ENCODE peak calls at places on chromosomes 2 and 18, in nine cellular contexts. Z is IMR-90; M is stomach; V is GM12878; D is endodermal cell; R is small intestine; O is CD4-positive, CD25-positive, alpha-beta regulatory T cell; E is mucosa of descending colon; Y is heart right ventricle. T is an unnamed sample.

GRCh38 chr2:13193900-13194299 is 477.2 kb downstream of the TRIB2 start:
- DNase-seq in Z (peak; percentile 16), M (no peak), V (peak; percentile 31), D (no peak), R (peak; percentile 7), O (no peak), E (no peak), Y (no peak), T (no peak)

GRCh38 chr2:74391209-74391579 is 11.1 kb upstream of the DCTN1 start:
- DNase-seq in Z (peak; percentile 22), M (no peak), V (no peak), D (no peak), R (no peak), O (no peak), E (no peak), Y (no peak), T (no peak)

GRCh38 chr2:25388491-25388890 is 46.8 kb upstream of the DNMT3A start:
- DNase-seq in Z (no peak), M (no peak), V (no peak), D (no peak), R (no peak), O (no peak), E (no peak), Y (no peak), T (no peak)

GRCh38 chr2:177983183-177983788 is 89.3 kb downstream of the PDE11A start:
- DNase-seq in Z (peak; percentile 71), M (peak; percentile 33), V (no peak), D (peak; percentile 65), R (peak; percentile 54), O (no peak), E (no peak), Y (no peak), T (no peak)

GRCh38 chr2:104638795-104639194 is 215.1 kb upstream of the POU3F3 start:
- DNase-seq in Z (no peak), M (no peak), V (no peak), D (no peak), R (peak; percentile 20), O (no peak), E (no peak), Y (no peak), T (no peak)

GRCh38 chr2:179250084-179250483 is 14.5 kb downstream of the SESTD1 start:
- DNase-seq in Z (no peak), M (no peak), V (no peak), D (no peak), R (no peak), O (no peak), E (no peak), Y (no peak), T (no peak)

GRCh38 chr2:9807555-9808305 is 35.5 kb upstream of the TAF1B start:
- DNase-seq in Z (no peak), M (peak; percentile 23), V (no peak), D (peak; percentile 30), R (no peak), O (no peak), E (no peak), Y (no peak), T (no peak)

GRCh38 chr2:24831736-24832421 is 38.7 kb downstream of the CENPO start:
- DNase-seq in Z (no peak), M (peak; percentile 67), V (no peak), D (no peak), R (peak; percentile 35), O (no peak), E (no peak), Y (peak; percentile 54), T (no peak)

GRCh38 chr2:208638059-208638458 is 231.5 kb downstream of the PTH2R start:
- DNase-seq in Z (no peak), M (no peak), V (no peak), D (no peak), R (peak; percentile 88), O (no peak), E (no peak), Y (no peak), T (no peak)

GRCh38 chr2:71595549-71595948 is 142.2 kb downstream of the DYSF start:
- DNase-seq in Z (no peak), M (no peak), V (no peak), D (no peak), R (no peak), O (no peak), E (no peak), Y (no peak), T (no peak)

GRCh38 chr2:21217421-21217820 is 93.7 kb downstream of the TDRD15 start:
- DNase-seq in Z (no peak), M (no peak), V (no peak), D (no peak), R (no peak), O (no peak), E (no peak), Y (no peak), T (no peak)

GRCh38 chr18:70207181-70207580 is 1.7 kb upstream of the RTTN start:
- DNase-seq in Z (no peak), M (no peak), V (no peak), D (peak; percentile 53), R (no peak), O (no peak), E (no peak), Y (no peak), T (no peak)

GRCh38 chr2:119198267-119198840 is 25.3 kb upstream of the STEAP3 start:
- DNase-seq in Z (peak; percentile 41), M (no peak), V (no peak), D (no peak), R (no peak), O (no peak), E (no peak), Y (no peak), T (no peak)

GRCh38 chr2:152555048-152555447 is 162.2 kb downstream of the PRPF40A start:
- DNase-seq in Z (no peak), M (no peak), V (no peak), D (peak; percentile 57), R (no peak), O (no peak), E (no peak), Y (no peak), T (no peak)

GRCh38 chr2:55862269-55862668 is 61.3 kb downstream of the EFEMP1 start:
- DNase-seq in Z (peak; percentile 99), M (no peak), V (no peak), D (no peak), R (no peak), O (no peak), E (no peak), Y (no peak), T (no peak)

GRCh38 chr2:231600619-231601355 is 8.1 kb downstream of the TEX44 start:
- DNase-seq in Z (no peak), M (no peak), V (no peak), D (no peak), R (no peak), O (no peak), E (no peak), Y (no peak), T (no peak)

GRCh38 chr2:33426666-33427231 is 49.7 kb upstream of the RASGRP3 start:
- DNase-seq in Z (peak; percentile 70), M (peak; percentile 61), V (no peak), D (no peak), R (peak; percentile 17), O (no peak), E (no peak), Y (no peak), T (no peak)

GRCh38 chr2:43363086-43363485 is 136.7 kb upstream of the ZFP36L2 start:
- DNase-seq in Z (no peak), M (no peak), V (no peak), D (no peak), R (no peak), O (no peak), E (no peak), Y (no peak), T (no peak)

GRCh38 chr18:67354091-67354490 is 162.4 kb downstream of the DSEL start:
- DNase-seq in Z (no peak), M (no peak), V (no peak), D (no peak), R (no peak), O (no peak), E (no peak), Y (no peak), T (no peak)
- H3K4me1 ChIP-seq in Z (no peaks in the 10 kb centered on the region), M (no peaks in the 10 kb centered on the region), V (no peaks in the 10 kb centered on the region), D (no peaks in the 10 kb centered on the region), R (no peaks in the 10 kb centered on the region), O (no peaks in the 10 kb centered on the region), E (no peaks in the 10 kb centered on the region), Y (no peaks in the 10 kb centered on the region), T (no peaks in the 10 kb centered on the region)

GRCh38 chr2:207091175-207091574 is 74.6 kb downstream of the KLF7 start:
- DNase-seq in Z (no peak), M (peak; percentile 34), V (no peak), D (no peak), R (no peak), O (no peak), E (no peak), Y (no peak), T (no peak)
- H3K4me1 ChIP-seq in Z (no peaks in the 10 kb centered on the region), M (peaks cover 37% of the 10 kb centered on the region), V (peaks cover 9% of the 10 kb centered on the region), D (peaks cover 20% of the 10 kb centered on the region), R (no peaks in the 10 kb centered on the region), O (no peaks in the 10 kb centered on the region), E (no peaks in the 10 kb centered on the region), Y (peaks cover 34% of the 10 kb centered on the region), T (peaks cover 27% of the 10 kb centered on the region)

GRCh38 chr18:10875836-10876235 is 273.5 kb downstream of the PIEZO2 start:
- DNase-seq in Z (no peak), M (no peak), V (no peak), D (no peak), R (no peak), O (no peak), E (no peak), Y (no peak), T (no peak)
- H3K4me1 ChIP-seq in Z (no peaks in the 10 kb centered on the region), M (no peaks in the 10 kb centered on the region), V (peaks cover 53% of the 10 kb centered on the region), D (no peaks in the 10 kb centered on the region), R (no peaks in the 10 kb centered on the region), O (no peaks in the 10 kb centered on the region), E (no peaks in the 10 kb centered on the region), Y (no peaks in the 10 kb centered on the region), T (no peaks in the 10 kb centered on the region)

GRCh38 chr2:150478206-150478974 is 9.1 kb downstream of the RND3 start:
- DNase-seq in Z (peak; percentile 31), M (no peak), V (no peak), D (no peak), R (no peak), O (no peak), E (no peak), Y (no peak), T (no peak)

GRCh38 chr2:150476213-150476740 is 11.2 kb downstream of the RND3 start:
- DNase-seq in Z (peak; percentile 36), M (no peak), V (no peak), D (no peak), R (no peak), O (no peak), E (no peak), Y (no peak), T (no peak)

GRCh38 chr2:150476809-150477302 is 10.6 kb downstream of the RND3 start:
- DNase-seq in Z (peak; percentile 28), M (no peak), V (no peak), D (no peak), R (peak; percentile 82), O (no peak), E (no peak), Y (no peak), T (no peak)

GRCh38 chr2:150475479-150476212 is 11.8 kb downstream of the RND3 start:
- DNase-seq in Z (peak; percentile 23), M (no peak), V (no peak), D (no peak), R (peak; percentile 74), O (no peak), E (no peak), Y (no peak), T (no peak)

DNA sequence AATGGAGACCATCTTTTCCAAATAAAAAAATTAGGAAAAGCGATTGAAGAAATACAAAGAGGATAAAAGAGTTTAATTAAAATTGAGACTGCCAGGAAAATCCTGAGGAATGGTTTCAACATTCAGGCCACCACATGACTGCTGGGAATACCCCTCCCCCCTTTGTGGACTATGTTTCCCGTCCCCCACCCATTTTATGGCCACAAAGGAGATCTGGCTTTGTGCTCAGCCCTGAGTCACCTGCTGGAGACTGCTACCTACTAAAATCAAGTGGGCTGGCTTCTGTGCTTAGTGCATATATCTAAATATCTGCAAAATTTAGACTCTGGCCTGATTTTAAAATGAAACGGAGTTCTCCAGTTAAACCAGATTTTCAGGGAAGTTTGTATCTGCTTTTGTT is 10.1 kb downstream of the RND3 start:
- DNase-seq in Z (peak; percentile 50), M (no peak), V (no peak), D (no peak), R (peak; percentile 92), O (no peak), E (no peak), Y (no peak), T (no peak)
- H3K4me1 ChIP-seq in Z (peaks cover 11% of the 10 kb centered on the region), M (peaks cover 35% of the 10 kb centered on the region), V (no peaks in the 10 kb centered on the region), D (no peaks in the 10 kb centered on the region), R (peaks cover 21% of the 10 kb centered on the region), O (no peaks in the 10 kb centered on the region), E (peaks cover 58% of the 10 kb centered on the region), Y (peaks cover 14% of the 10 kb centered on the region), T (no peaks in the 10 kb centered on the region)

T was measured in CD8-positive, alpha-beta T cell.